ENCODE peak calls at places on chromosomes 12 and 14, in nine cellular contexts. I is neural progenitor cell; W is endothelial cell of umbilical vein; L is sigmoid colon; V is ovary; T is uterus; N is lower lobe of right lung; Y is effector memory CD4-positive, alpha-beta T cell; O is transverse colon. C is an unnamed sample.

GRCh38 chr14:23910081-23910875 is 43.3 kb upstream of the DHRS4 start:
- DNase-seq in T (no peak), Y (no peak), L (no peak), O (peak), N (no peak), V (peak), I (peak), W (peak), C (no peak)

GRCh38 chr14:33647385-33647786 is 303.5 kb downstream of the EGLN3 start:
- DNase-seq in O (no peak), N (no peak), V (no peak), T (no peak), W (peak), I (no peak), Y (no peak), L (no peak), C (no peak)

GRCh38 chr14:68124885-68125731 is 305.5 kb downstream of the RAD51B start:
- DNase-seq in V (no peak), O (no peak), N (no peak), T (peak), I (no peak), Y (no peak), W (no peak), L (no peak), C (no peak)

GRCh38 chr14:70823281-70823680 is 14.0 kb upstream of the MAP3K9 start:
- DNase-seq in N (no peak), Y (no peak), V (no peak), I (no peak), T (no peak), W (no peak), O (no peak), L (no peak), C (no peak)

GRCh38 chr12:5456906-5457305 is 25.0 kb downstream of the NTF3 start:
- DNase-seq in I (no peak), O (no peak), T (no peak), W (peak), Y (no peak), N (no peak), L (no peak), V (no peak), C (no peak)

GRCh38 chr12:120972870-120973543 is 5.3 kb upstream of the HNF1A start:
- DNase-seq in W (no peak), V (no peak), L (no peak), Y (no peak), I (peak), O (no peak), T (no peak), N (peak), C (no peak)

GRCh38 chr12:132422057-132423043 is 67.6 kb upstream of the FBRSL1 start:
- DNase-seq in T (no peak), I (peak), L (no peak), V (no peak), W (no peak), Y (no peak), O (no peak), N (no peak), C (no peak)

GRCh38 chr14:90609376-90609775 is 206.9 kb downstream of the TTC7B start:
- DNase-seq in T (no peak), L (peak), O (no peak), I (no peak), Y (no peak), V (no peak), W (no peak), N (no peak), C (no peak)

GRCh38 chr12:52324068-52324444 is 2.9 kb upstream of the KRT83 start:
- DNase-seq in T (no peak), L (peak), O (no peak), V (no peak), Y (no peak), I (no peak), N (no peak), W (no peak), C (no peak)

GRCh38 chr12:104485651-104486341 is 29.0 kb downstream of the CHST11 start:
- DNase-seq in V (no peak), I (no peak), N (no peak), Y (peak), L (no peak), T (no peak), O (no peak), W (no peak), C (no peak)

GRCh38 chr14:103762547-103762946 is 46.9 kb downstream of the ZFYVE21 start:
- DNase-seq in I (no peak), N (no peak), L (no peak), O (no peak), T (no peak), W (no peak), V (no peak), Y (no peak), C (no peak)
- H3K4me3 ChIP-seq in I (no peak), N (no peak), L (no peak), O (no peak), T (no peak), W (no peak), V (no peak), Y (no peak), C (no peak)

GRCh38 chr12:108150436-108150835 is 21.3 kb downstream of the WSCD2 start:
- DNase-seq in L (no peak), N (no peak), O (no peak), T (no peak), V (no peak), I (no peak), W (no peak), Y (no peak), C (no peak)
- H3K27ac ChIP-seq in L (no peak), N (no peak), O (no peak), T (no peak), V (no peak), I (no peak), W (no peak), Y (no peak), C (no peak)

DNA sequence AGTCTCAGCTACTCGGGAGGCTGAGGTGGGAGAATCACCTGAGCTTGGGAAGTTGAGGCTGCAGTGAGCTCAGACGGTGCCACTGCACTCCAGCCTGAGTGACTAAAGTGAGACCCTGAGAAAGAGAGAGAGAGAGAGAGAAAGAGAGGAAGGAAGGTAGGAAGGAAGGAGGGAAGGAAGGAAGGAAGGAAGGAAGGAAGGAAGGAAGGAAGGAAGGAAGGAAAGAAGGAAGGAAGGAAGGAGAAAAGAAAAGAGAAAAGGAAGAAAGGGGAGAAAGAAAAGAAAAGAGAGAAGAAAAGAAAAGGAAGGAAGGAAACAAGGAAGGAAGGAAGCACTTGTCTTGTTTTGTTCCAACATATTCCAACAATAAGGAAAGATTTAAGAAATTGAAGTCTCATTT is 7.8 kb downstream of the PRKD1 start:
- DNase-seq in O (no peak), V (no peak), Y (no peak), L (no peak), W (no peak), T (no peak), N (no peak), I (no peak), C (no peak)
- H3K4me3 ChIP-seq in O (no peak), V (no peak), Y (no peak), L (no peak), W (no peak), T (no peak), N (no peak), I (no peak), C (no peak)

GRCh38 chr12:64193931-64194330 is 28.2 kb downstream of the KICS2 start:
- DNase-seq in V (no peak), W (no peak), Y (no peak), N (no peak), I (no peak), O (no peak), T (no peak), L (no peak), C (no peak)
- H3K27ac ChIP-seq in V (no peak), W (no peak), Y (no peak), N (no peak), I (no peak), O (no peak), T (no peak), L (no peak), C (no peak)

DNA sequence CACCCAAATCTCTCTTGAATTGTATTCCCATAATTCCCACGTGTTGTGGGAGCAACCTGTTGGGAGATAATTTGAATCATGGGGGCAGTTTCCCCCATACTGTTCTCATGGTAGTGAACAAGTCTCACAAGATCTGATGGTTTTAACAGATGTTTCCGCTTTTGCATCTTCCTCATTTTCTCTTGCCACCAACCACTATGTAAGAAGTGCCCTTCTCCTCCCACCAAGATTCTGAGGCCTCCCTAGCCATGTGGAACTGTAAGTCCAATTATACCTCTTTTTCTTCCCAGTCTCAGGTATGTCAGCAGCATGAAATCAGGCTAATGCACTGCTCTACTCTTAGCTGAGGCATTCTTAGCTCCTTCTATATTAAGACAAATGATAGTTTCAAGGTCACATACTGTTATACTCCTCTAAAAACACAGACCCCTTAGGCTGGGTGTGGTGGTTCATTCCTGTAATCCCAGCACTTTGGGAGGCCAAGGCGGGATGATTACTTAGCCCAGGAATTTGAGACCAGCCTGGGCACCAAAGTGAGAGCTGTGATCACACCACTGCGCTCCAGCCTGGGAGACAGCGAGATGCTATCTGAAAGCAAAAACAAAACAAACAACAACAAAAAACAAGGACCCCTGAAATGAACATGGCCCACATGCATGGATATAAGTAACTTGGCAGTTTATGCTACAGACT is 3.6 kb downstream of the SCAF11 start:
- DNase-seq in I (no peak), N (no peak), L (no peak), Y (no peak), V (no peak), O (no peak), T (no peak), W (no peak), C (no peak)
- H3K4me3 ChIP-seq in I (no peak), N (no peak), L (no peak), Y (no peak), V (no peak), O (no peak), T (no peak), W (no peak), C (peak)

DNA sequence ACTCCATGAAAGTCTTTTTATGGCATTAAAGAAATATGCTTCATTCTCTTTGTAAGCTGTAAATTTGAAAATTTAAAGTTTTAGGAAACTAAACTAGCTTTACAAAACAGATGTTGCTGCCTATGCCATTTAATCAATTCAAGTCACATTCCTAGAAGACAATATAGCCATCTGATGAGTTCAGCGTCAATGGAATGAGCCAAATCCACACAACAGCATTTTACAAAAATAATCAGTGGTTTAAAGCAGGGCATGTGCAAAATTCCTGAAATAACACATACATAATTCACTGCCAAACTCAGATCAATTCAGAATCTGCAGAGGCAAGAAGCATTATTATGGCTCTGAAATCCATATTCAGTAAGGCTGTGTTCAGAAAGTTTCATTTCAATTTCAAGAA is 75.6 kb downstream of the MED13L start:
- DNase-seq in V (no peak), W (no peak), O (no peak), N (no peak), I (no peak), Y (no peak), L (no peak), T (no peak), C (no peak)
- H3K27ac ChIP-seq in V (no peak), W (no peak), O (no peak), N (no peak), I (no peak), Y (no peak), L (no peak), T (no peak), C (no peak)

GRCh38 chr12:116319851-116320621 is 42.5 kb upstream of the MED13L start:
- DNase-seq in V (peak), T (peak), L (peak), Y (no peak), N (no peak), I (no peak), W (peak), O (peak), C (peak)

GRCh38 chr12:116317139-116317538 is 39.6 kb upstream of the MED13L start:
- DNase-seq in O (no peak), V (no peak), L (no peak), W (no peak), T (no peak), I (no peak), Y (no peak), N (no peak), C (no peak)

GRCh38 chr12:116317986-116318737 is 40.7 kb upstream of the MED13L start:
- DNase-seq in Y (no peak), L (peak), N (peak), V (no peak), I (no peak), T (peak), W (no peak), O (no peak), C (no peak)

GRCh38 chr12:116319316-116319715 is 41.8 kb upstream of the MED13L start:
- DNase-seq in V (no peak), T (peak), I (no peak), W (no peak), N (no peak), O (no peak), Y (no peak), L (no peak), C (no peak)

GRCh38 chr12:116318738-116319050 is 41.2 kb upstream of the MED13L start:
- DNase-seq in T (peak), I (no peak), V (no peak), W (no peak), Y (no peak), O (no peak), L (peak), N (no peak), C (no peak)
- H3K4me3 ChIP-seq in T (no peak), I (no peak), V (no peak), W (no peak), Y (no peak), O (no peak), L (peak), N (peak), C (peak)

GRCh38 chr14:105711841-105712460 is 185.6 kb downstream of the TMEM121 start:
- DNase-seq in O (no peak), N (no peak), I (no peak), V (no peak), Y (no peak), L (no peak), T (no peak), W (no peak), C (no peak)
- H3K27ac ChIP-seq in O (no peak), N (no peak), I (no peak), V (no peak), Y (no peak), L (no peak), T (no peak), W (no peak), C (no peak)

GRCh38 chr14:103220982-103221641 is 97.9 kb downstream of the TNFAIP2 start:
- DNase-seq in O (no peak), W (no peak), N (no peak), T (no peak), Y (no peak), I (no peak), L (no peak), V (no peak), C (no peak)

GRCh38 chr14:103221781-103222358 is 98.6 kb downstream of the TNFAIP2 start:
- DNase-seq in L (no peak), Y (no peak), O (no peak), V (no peak), W (no peak), T (no peak), N (no peak), I (no peak), C (no peak)

GRCh38 chr14:103216857-103217256 is 93.6 kb downstream of the TNFAIP2 start:
- DNase-seq in O (no peak), V (no peak), W (no peak), N (no peak), I (no peak), T (no peak), Y (no peak), L (no peak), C (no peak)

GRCh38 chr14:103217538-103217937 is 94.3 kb downstream of the TNFAIP2 start:
- DNase-seq in L (no peak), T (no peak), W (no peak), Y (no peak), I (no peak), O (no peak), N (no peak), V (no peak), C (no peak)

GRCh38 chr14:103220134-103220981 is 97.1 kb downstream of the TNFAIP2 start:
- DNase-seq in V (no peak), I (peak), N (no peak), Y (no peak), O (no peak), L (no peak), T (no peak), W (no peak), C (no peak)
- H3K4me3 ChIP-seq in V (peak), I (peak), N (peak), Y (no peak), O (peak), L (peak), T (peak), W (peak), C (peak)

C was measured in thoracic aorta.